ENCODE peak calls at places on chromosomes 13 and 19, in six cellular contexts. Y is neuronal stem cell, N is H1, I is H9, F is IMR-90, E is trophoblast cell. Z is an unnamed sample.

GRCh38 chr13:79679334-79679733 is 198.4 kb downstream of the NDFIP2 start:
- DNase-seq in Y (peak), N (peak), I (peak), F (peak), E (peak), Z (peak)

GRCh38 chr13:68099616-68100015 is 869.5 kb upstream of the PCDH9 start:
- DNase-seq in Y (no peak), N (no peak), I (no peak), F (peak), E (no peak), Z (peak)

GRCh38 chr13:23450340-23451046 is 17.0 kb upstream of the SACS start:
- DNase-seq in Y (no peak), N (no peak), I (no peak), F (no peak), E (no peak), Z (no peak)

GRCh38 chr19:31127132-31127967 is 221.9 kb downstream of the TSHZ3 start:
- DNase-seq in Y (no peak), N (no peak), I (no peak), F (peak), E (no peak), Z (peak)

GRCh38 chr13:80550856-80551532 is 210.1 kb upstream of the SPRY2 start:
- DNase-seq in Y (no peak), N (no peak), I (no peak), F (no peak), E (no peak), Z (no peak)

GRCh38 chr19:12668937-12669271 is 2.3 kb downstream of the WDR83 start:
- DNase-seq in Y (no peak), N (peak), I (no peak), F (peak), E (peak), Z (peak)

GRCh38 chr19:18708452-18709231 is 25.2 kb downstream of the CRTC1 start:
- DNase-seq in Y (no peak), N (no peak), I (no peak), F (no peak), E (no peak), Z (no peak)

GRCh38 chr13:100423375-100423774 is 165.2 kb downstream of the GGACT start:
- DNase-seq in Y (no peak), N (no peak), I (no peak), F (peak), E (no peak), Z (peak)

GRCh38 chr13:36848228-36848982 is 29.4 kb downstream of the RFXAP start:
- DNase-seq in Y (no peak), N (peak), I (no peak), F (peak), E (no peak), Z (no peak)

GRCh38 chr13:50198508-50198907 is 183.3 kb downstream of the KCNRG start:
- DNase-seq in Y (no peak), N (no peak), I (no peak), F (peak), E (no peak), Z (no peak)

GRCh38 chr19:6963937-6964336 is 57.3 kb downstream of the MBD3L2B start:
- DNase-seq in Y (no peak), N (peak), I (no peak), F (no peak), E (no peak), Z (no peak)

GRCh38 chr19:10007811-10008211 is 2.5 kb downstream of the COL5A3 start:
- DNase-seq in Y (no peak), N (no peak), I (no peak), F (peak), E (no peak), Z (peak)

GRCh38 chr13:110816500-110816899 is 98.4 kb downstream of the ANKRD10 start:
- DNase-seq in Y (no peak), N (no peak), I (no peak), F (no peak), E (no peak), Z (no peak)

GRCh38 chr13:21528616-21529015 is 69.5 kb upstream of the ZDHHC20 start:
- DNase-seq in Y (no peak), N (no peak), I (no peak), F (peak), E (no peak), Z (peak)

GRCh38 chr13:65497265-65497664 is 1732.9 kb downstream of the PCDH9 start:
- DNase-seq in Y (no peak), N (no peak), I (no peak), F (peak), E (peak), Z (peak)

GRCh38 chr13:46803586-46803985 is 6.6 kb upstream of the ESD start:
- DNase-seq in Y (no peak), N (no peak), I (no peak), F (peak), E (peak), Z (no peak)

GRCh38 chr13:53189162-53189561 is 160.5 kb downstream of the OLFM4 start:
- DNase-seq in Y (no peak), N (no peak), I (no peak), F (no peak), E (no peak), Z (no peak)

GRCh38 chr13:110448230-110448629 is 113.3 kb downstream of the RAB20 start:
- DNase-seq in Y (no peak), N (no peak), I (no peak), F (peak), E (peak), Z (peak)

GRCh38 chr13:21686761-21687391 is 16.0 kb downstream of the FGF9 start:
- DNase-seq in Y (no peak), N (no peak), I (no peak), F (no peak), E (no peak), Z (no peak)

GRCh38 chr19:16041571-16042386 is 34.5 kb upstream of the TPM4 start:
- DNase-seq in Y (peak), N (peak), I (peak), F (peak), E (peak), Z (peak)

GRCh38 chr13:114127473-114128347 is 4.7 kb downstream of the RASA3 start:
- DNase-seq in Y (no peak), N (no peak), I (no peak), F (no peak), E (no peak), Z (no peak)

GRCh38 chr13:25738797-25739196 is 313.0 kb downstream of the SHISA2 start:
- DNase-seq in Y (no peak), N (no peak), I (no peak), F (no peak), E (no peak), Z (no peak)

GRCh38 chr19:47447470-47448359 is 24.0 kb downstream of the SLC8A2 start:
- DNase-seq in Y (peak), N (peak), I (peak), F (peak), E (no peak), Z (peak)

GRCh38 chr19:37655689-37656491 is 625 bp upstream of the ZFP30 start:
- DNase-seq in Y (peak), N (peak), I (peak), F (peak), E (peak), Z (peak)

GRCh38 chr13:44052843-44053607 is 173.3 kb downstream of the LACC1 start:
- DNase-seq in Y (peak), N (peak), I (peak), F (peak), E (peak), Z (peak)

GRCh38 chr19:4694211-4694987 is 24.3 kb upstream of the MYDGF start:
- DNase-seq in Y (no peak), N (no peak), I (no peak), F (peak), E (no peak), Z (peak)

GRCh38 chr13:85362980-85363379 is 436.2 kb downstream of the SLITRK6 start:
- DNase-seq in Y (no peak), N (no peak), I (no peak), F (no peak), E (no peak), Z (no peak)

GRCh38 chr19:41328157-41328817 is 18.3 kb downstream of the CCDC97 start:
- DNase-seq in Y (no peak), N (no peak), I (no peak), F (peak), E (no peak), Z (peak)

GRCh38 chr19:3366104-3366760 is at the start of gene NFIC:
- DNase-seq in Y (no peak), N (no peak), I (peak), F (peak), E (peak), Z (peak)

GRCh38 chr13:37109080-37109678 is 3.7 kb upstream of the CSNK1A1L start:
- DNase-seq in Y (peak), N (no peak), I (no peak), F (peak), E (peak), Z (peak)

GRCh38 chr19:31578326-31578725 is 229.1 kb upstream of the TSHZ3 start:
- DNase-seq in Y (no peak), N (no peak), I (peak), F (no peak), E (no peak), Z (no peak)

GRCh38 chr13:39565036-39565949 is 37.7 kb downstream of the LHFPL6 start:
- DNase-seq in Y (no peak), N (no peak), I (peak), F (peak), E (peak), Z (peak)

DNA sequence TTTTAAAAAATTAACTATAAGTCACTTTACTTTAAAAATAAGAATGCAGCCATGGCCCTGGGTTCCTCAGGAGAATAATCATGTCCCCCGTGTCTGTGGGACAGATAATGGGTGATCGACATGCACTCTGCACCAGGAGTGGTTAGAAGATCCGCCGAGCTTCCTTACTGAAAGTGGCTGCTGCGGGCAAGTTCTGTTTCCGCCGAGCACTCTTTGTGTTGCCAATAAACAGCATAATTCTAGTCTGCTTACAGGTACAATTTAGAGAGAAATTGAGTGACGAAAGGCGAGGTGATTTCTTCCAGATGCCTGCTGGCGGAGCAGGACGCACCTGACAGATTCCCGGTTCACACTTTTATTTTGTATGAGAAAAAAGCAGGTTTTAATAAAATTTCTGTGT is 139.0 kb downstream of the SOX1 start:
- DNase-seq in Y (no peak), N (no peak), I (no peak), F (no peak), E (no peak), Z (no peak)
- H2AFZ ChIP-seq in Y (peak), N (no peak), I (no peak), F (no peak), E (no peak), Z (no peak)

DNA sequence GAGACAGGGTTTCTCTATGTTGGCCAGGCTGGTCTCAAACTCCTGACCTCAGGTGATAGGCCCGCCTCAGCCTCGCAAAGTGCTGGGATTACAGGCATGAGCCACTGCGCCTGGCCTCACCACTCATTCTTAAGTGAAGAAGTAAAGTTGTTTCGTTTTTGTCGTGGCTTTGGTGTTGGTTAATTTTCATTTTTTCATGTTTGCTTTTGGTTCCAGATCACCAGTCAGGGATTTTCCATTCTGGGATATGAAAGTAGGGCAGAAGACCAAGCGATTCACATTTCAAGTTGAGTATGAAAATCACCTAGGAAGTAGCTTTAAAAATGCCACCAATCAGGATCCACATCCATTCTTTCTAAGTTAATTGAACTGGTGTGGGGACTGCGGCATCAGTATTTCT is 289.9 kb downstream of the DIAPH3 start:
- DNase-seq in Y (no peak), N (no peak), I (no peak), F (no peak), E (no peak), Z (no peak)
- H2BK120ac ChIP-seq in Y (no peak), N (no peak), I (no peak), F (no peak), E (no peak), Z (no peak)

GRCh38 chr13:103156346-103156998 is 90.3 kb upstream of the SLC10A2 start:
- DNase-seq in Y (no peak), N (no peak), I (no peak), F (no peak), E (no peak), Z (no peak)

GRCh38 chr13:103157034-103157433 is 90.8 kb upstream of the SLC10A2 start:
- DNase-seq in Y (no peak), N (no peak), I (no peak), F (no peak), E (no peak), Z (no peak)

GRCh38 chr13:103164239-103164638 is 98.0 kb upstream of the SLC10A2 start:
- DNase-seq in Y (no peak), N (no peak), I (no peak), F (no peak), E (no peak), Z (no peak)

GRCh38 chr13:103157434-103158145 is 91.4 kb upstream of the SLC10A2 start:
- DNase-seq in Y (no peak), N (no peak), I (no peak), F (no peak), E (no peak), Z (no peak)

DNA sequence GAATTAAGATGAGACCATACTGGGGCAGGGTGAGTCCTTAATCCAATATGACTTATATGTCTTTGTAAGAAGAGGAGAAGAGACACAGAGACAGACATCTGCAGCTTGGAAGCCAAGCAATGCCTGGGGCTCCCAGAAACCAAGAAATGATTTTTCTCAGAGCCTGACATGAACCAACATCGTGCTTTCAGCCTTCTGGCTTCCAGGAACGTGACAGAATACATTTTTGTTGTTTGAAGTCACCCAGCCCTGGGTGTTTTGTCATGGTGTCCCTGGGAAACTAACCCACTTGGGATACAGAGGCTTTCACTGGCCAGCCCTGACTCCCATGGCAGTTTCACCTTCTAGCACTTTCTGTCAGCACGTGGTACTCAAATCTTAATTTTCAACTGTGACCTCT is 95.3 kb upstream of the SLC10A2 start:
- DNase-seq in Y (no peak), N (no peak), I (no peak), F (no peak), E (peak), Z (no peak)
- H2AFZ ChIP-seq in Y (no peak), N (no peak), I (no peak), F (no peak), E (no peak), Z (no peak)

GRCh38 chr19:34998777-34999497 is 1.2 kb upstream of the GRAMD1A start:
- DNase-seq in Y (no peak), N (peak), I (peak), F (no peak), E (no peak), Z (no peak)

GRCh38 chr19:35002037-35002535 is 2.0 kb downstream of the GRAMD1A start:
- DNase-seq in Y (no peak), N (no peak), I (no peak), F (no peak), E (no peak), Z (no peak)

GRCh38 chr19:34999498-35000337 is at the start of gene GRAMD1A:
- DNase-seq in Y (peak), N (peak), I (peak), F (peak), E (peak), Z (peak)

GRCh38 chr19:35000338-35000646 is 169 bp downstream of the GRAMD1A start:
- DNase-seq in Y (no peak), N (no peak), I (no peak), F (no peak), E (no peak), Z (no peak)

GRCh38 chr19:35000647-35001501 is 751 bp downstream of the GRAMD1A start:
- DNase-seq in Y (no peak), N (no peak), I (peak), F (peak), E (peak), Z (peak)
- H2BK120ac ChIP-seq in Y (no peak), N (peak), I (no peak), F (no peak), E (peak), Z (peak)

GRCh38 chr19:1490311-1491113 is at the start of gene PCSK4:
- DNase-seq in Y (peak), N (peak), I (peak), F (peak), E (peak), Z (peak)

GRCh38 chr19:1488282-1488601 is 1.9 kb downstream of the PCSK4 start:
- DNase-seq in Y (no peak), N (no peak), I (no peak), F (no peak), E (no peak), Z (no peak)

GRCh38 chr19:1489463-1489971 is 633 bp downstream of the PCSK4 start:
- DNase-seq in Y (no peak), N (no peak), I (no peak), F (no peak), E (no peak), Z (no peak)

GRCh38 chr19:1491114-1491848 is at the start of gene REEP6:
- DNase-seq in Y (no peak), N (no peak), I (no peak), F (no peak), E (no peak), Z (no peak)

DNA sequence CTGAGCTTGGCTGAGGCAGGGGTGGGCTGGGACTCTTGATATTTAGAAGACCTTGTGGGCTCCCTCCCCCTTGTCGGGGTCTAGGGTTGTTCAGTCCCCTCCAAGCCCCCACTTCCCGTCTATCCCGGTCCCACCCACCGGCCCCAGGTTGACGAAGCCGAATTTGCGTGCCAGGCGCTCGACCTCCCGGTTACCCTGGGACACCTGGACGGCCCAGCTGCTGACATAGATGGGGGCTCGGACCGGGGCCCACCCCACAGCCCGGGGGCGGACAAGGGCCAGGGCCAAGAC is 185 bp downstream of the PCSK4 start:
- DNase-seq in Y (no peak), N (no peak), I (no peak), F (no peak), E (no peak), Z (no peak)
- H2AFZ ChIP-seq in Y (peak), N (no peak), I (no peak), F (peak), E (peak), Z (peak)

GRCh38 chr13:49183672-49184315 is 36.3 kb upstream of the MLNR start:
- DNase-seq in Y (no peak), N (no peak), I (no peak), F (peak), E (no peak), Z (no peak)

GRCh38 chr13:49190901-49191300 is 29.2 kb upstream of the MLNR start:
- DNase-seq in Y (no peak), N (no peak), I (no peak), F (no peak), E (no peak), Z (no peak)

GRCh38 chr13:49184621-49185020 is 35.5 kb upstream of the MLNR start:
- DNase-seq in Y (no peak), N (no peak), I (no peak), F (no peak), E (no peak), Z (no peak)

GRCh38 chr13:49185264-49185663 is 34.9 kb upstream of the MLNR start:
- DNase-seq in Y (no peak), N (no peak), I (no peak), F (peak), E (no peak), Z (peak)
- H2BK120ac ChIP-seq in Y (no peak), N (no peak), I (no peak), F (no peak), E (no peak), Z (no peak)

GRCh38 chr19:51884713-51885112 is 3.0 kb downstream of the ZNF577 start:
- DNase-seq in Y (no peak), N (no peak), I (no peak), F (no peak), E (no peak), Z (no peak)

GRCh38 chr19:51882518-51882917 is 5.2 kb downstream of the ZNF577 start:
- DNase-seq in Y (no peak), N (no peak), I (no peak), F (no peak), E (no peak), Z (no peak)

GRCh38 chr19:51891193-51891747 is 3.5 kb upstream of the ZNF577 start:
- DNase-seq in Y (no peak), N (no peak), I (no peak), F (no peak), E (no peak), Z (peak)

GRCh38 chr19:51889934-51890333 is 2.2 kb upstream of the ZNF577 start:
- DNase-seq in Y (no peak), N (no peak), I (no peak), F (no peak), E (no peak), Z (no peak)

DNA sequence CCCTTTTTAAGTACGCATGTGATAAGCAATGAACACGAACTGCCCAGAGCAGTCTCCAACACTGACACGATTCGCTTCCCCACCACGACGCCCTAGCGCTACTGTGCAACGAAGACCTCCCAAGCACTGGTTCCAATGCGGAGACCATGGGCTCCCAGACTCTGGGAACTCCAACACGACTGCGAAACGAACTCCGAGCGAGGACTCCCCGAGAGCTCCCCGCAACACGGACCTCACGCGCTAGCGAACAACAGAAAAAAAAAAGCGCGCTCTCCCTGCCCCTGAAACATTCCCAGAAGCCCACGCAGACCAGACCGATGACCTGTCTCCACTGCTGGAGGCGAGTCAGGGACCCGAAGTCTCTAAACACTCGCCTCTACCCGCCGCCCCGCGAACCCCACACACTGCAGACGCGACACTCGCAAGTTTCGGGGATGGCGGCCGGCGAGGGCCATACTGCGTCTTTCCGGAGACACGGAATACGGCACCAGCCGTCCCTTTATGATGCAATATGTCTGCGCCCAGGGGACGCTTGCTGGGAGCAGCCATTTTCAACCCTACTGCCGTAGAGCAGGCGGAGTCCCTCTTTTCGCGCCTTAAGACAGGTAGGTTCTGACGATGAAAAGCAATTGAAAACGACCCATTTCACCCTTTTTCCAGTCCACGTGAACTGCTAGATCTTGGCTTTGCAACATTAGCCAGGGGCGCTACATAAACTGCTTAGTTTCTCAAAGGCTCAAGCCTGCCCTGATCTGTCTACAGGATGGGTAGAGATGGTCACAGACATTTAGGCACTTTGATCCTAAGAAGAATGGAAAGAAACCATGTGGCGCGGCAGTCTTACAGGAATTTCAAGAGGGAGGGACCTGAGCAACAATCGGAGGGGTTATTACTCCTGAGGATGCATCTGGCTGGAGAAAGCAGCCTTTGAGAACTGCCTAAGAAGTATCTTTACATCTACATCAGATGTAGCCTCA is at the start of gene ZNF577:
- DNase-seq in Y (peak), N (peak), I (peak), F (peak), E (peak), Z (peak)
- H2AFZ ChIP-seq in Y (peak), N (peak), I (no peak), F (peak), E (peak), Z (peak)